ENCODE peak calls at places on chromosomes 1 and 21, in eight cellular contexts. S is left lung, T is H54, Y is GF-D8, Q is M059J, K is D341Med, W is COR-L47, G is cardiac septum. Z is an unnamed sample.
A peak's percentile ranks its signal among the peaks of the same experiment; 100 is the strongest.

GRCh38 chr1:98556521-98557158 is 104.9 kb upstream of the SNX7 start:
- DNase-seq in S (no peak), T (peak; percentile 2), Y (no peak), Q (peak; percentile 35), K (peak; percentile 28), W (no peak), G (no peak), Z (no peak)

GRCh38 chr1:31617917-31618746 is 643 bp downstream of the HCRTR1 start:
- DNase-seq in S (no peak), T (peak; percentile 45), Y (no peak), Q (peak; percentile 29), K (peak; percentile 91), W (peak; percentile 7), G (no peak), Z (peak; percentile 48)

GRCh38 chr21:44535963-44536362 is 4.0 kb downstream of the KRTAP10-1 start:
- DNase-seq in S (no peak), T (no peak), Y (no peak), Q (no peak), K (no peak), W (no peak), G (peak; percentile 31), Z (no peak)

GRCh38 chr1:115213130-115213529 is 123.8 kb upstream of the TSPAN2 start:
- DNase-seq in S (no peak), T (no peak), Y (no peak), Q (no peak), K (no peak), W (no peak), G (no peak), Z (no peak)

GRCh38 chr1:202160377-202160940 is at the start of gene PTPN7:
- DNase-seq in S (peak; percentile 65), T (no peak), Y (peak; percentile 80), Q (no peak), K (no peak), W (no peak), G (no peak), Z (peak; percentile 78)

GRCh38 chr1:53130598-53130877 is 11.9 kb downstream of the SLC1A7 start:
- DNase-seq in S (peak; percentile 11), T (no peak), Y (no peak), Q (no peak), K (no peak), W (no peak), G (peak; percentile 27), Z (no peak)

GRCh38 chr1:24768873-24769605 is 23.8 kb downstream of the CLIC4 start:
- DNase-seq in S (no peak), T (no peak), Y (no peak), Q (peak; percentile 64), K (no peak), W (no peak), G (no peak), Z (no peak)

GRCh38 chr1:154877370-154877974 is 7.4 kb upstream of the KCNN3 start:
- DNase-seq in S (no peak), T (no peak), Y (no peak), Q (peak; percentile 68), K (no peak), W (no peak), G (no peak), Z (no peak)

GRCh38 chr1:106621853-106622252 is 434.6 kb upstream of the PRMT6 start:
- DNase-seq in S (no peak), T (no peak), Y (no peak), Q (no peak), K (no peak), W (no peak), G (no peak), Z (no peak)